ENCODE peak calls at places on chromosomes 1 and 21, in nine cellular contexts. Q is OCI-LY7, N is heart left ventricle, M is epithelial cell of esophagus, E is AG04450, T is AG10803, L is cardiac fibroblast, H is AG09319, W is uterus. I is an unnamed sample.

GRCh38 chr1:246219508-246220030 is 287.5 kb downstream of the SMYD3 start:
- DNase-seq in M (peak; percentile 12), W (no peak), Q (no peak), N (no peak), E (no peak), L (no peak), H (no peak), T (peak; percentile 21), I (no peak)

GRCh38 chr1:26280333-26281042 is 602 bp downstream of the SH3BGRL3 start:
- DNase-seq in H (no peak), M (peak; percentile 47), L (no peak), N (no peak), T (no peak), Q (no peak), W (peak; percentile 50), E (no peak), I (no peak)

GRCh38 chr1:74193908-74194307 is 4.1 kb downstream of the LRRIQ3 start:
- DNase-seq in M (peak; percentile 56), N (no peak), H (no peak), W (no peak), L (peak; percentile 17), Q (no peak), T (peak; percentile 36), E (peak; percentile 34), I (no peak)

GRCh38 chr21:37855568-37856391 is 60.5 kb downstream of the KCNJ6 start:
- DNase-seq in N (no peak), W (no peak), L (peak; percentile 50), Q (no peak), H (peak; percentile 29), E (peak; percentile 66), M (no peak), T (peak; percentile 96), I (no peak)

GRCh38 chr1:185376288-185376687 is 59.2 kb upstream of the IVNS1ABP start:
- DNase-seq in H (no peak), E (no peak), T (no peak), W (no peak), L (no peak), N (no peak), Q (no peak), M (no peak), I (no peak)

GRCh38 chr1:233364695-233365539 is 37.4 kb downstream of the MAP3K21 start:
- DNase-seq in Q (peak; percentile 12), N (no peak), W (no peak), L (peak; percentile 34), E (no peak), H (no peak), M (peak; percentile 30), T (peak; percentile 12), I (no peak)

GRCh38 chr1:9143250-9143649 is 14.3 kb upstream of the GPR157 start:
- DNase-seq in W (no peak), L (peak; percentile 76), M (peak; percentile 43), E (no peak), H (no peak), N (no peak), Q (no peak), T (peak; percentile 94), I (no peak)

GRCh38 chr1:148160421-148161251 is 8.6 kb upstream of the NBPF11 start:
- DNase-seq in L (no peak), M (no peak), W (no peak), Q (no peak), T (no peak), H (no peak), E (no peak), N (no peak), I (no peak)

GRCh38 chr1:115191691-115192090 is 102.4 kb upstream of the TSPAN2 start:
- DNase-seq in T (no peak), W (no peak), Q (no peak), N (no peak), L (no peak), E (no peak), H (no peak), M (no peak), I (no peak)

GRCh38 chr1:31659889-31660288 is 15.2 kb upstream of the PEF1 start:
- DNase-seq in E (no peak), Q (no peak), T (no peak), N (no peak), M (no peak), W (no peak), L (no peak), H (no peak), I (no peak)

GRCh38 chr1:2494323-2494693 is 18.2 kb downstream of the PLCH2 start:
- DNase-seq in E (no peak), M (peak; percentile 76), T (peak; percentile 59), N (no peak), L (peak; percentile 30), W (no peak), H (no peak), Q (peak; percentile 43), I (no peak)

GRCh38 chr1:64043328-64043727 is 160.1 kb upstream of the UBE2U start:
- DNase-seq in N (no peak), W (no peak), T (peak; percentile 19), H (no peak), M (no peak), L (peak; percentile 30), E (no peak), Q (no peak), I (no peak)

GRCh38 chr1:41724248-41724647 is 194.5 kb downstream of the HIVEP3 start:
- DNase-seq in T (no peak), E (no peak), W (no peak), N (no peak), H (no peak), M (no peak), L (peak; percentile 32), Q (no peak), I (no peak)

GRCh38 chr1:231630558-231631205 is 4.1 kb downstream of the DISC1 start:
- DNase-seq in L (no peak), N (no peak), W (no peak), H (no peak), T (peak; percentile 85), E (peak; percentile 42), Q (no peak), M (no peak), I (no peak)

GRCh38 chr21:19507682-19508260 is 1104.2 kb upstream of the TMPRSS15 start:
- DNase-seq in H (no peak), M (no peak), T (no peak), W (no peak), Q (peak; percentile 3), N (no peak), L (peak; percentile 2), E (no peak), I (no peak)

GRCh38 chr1:117932576-117932975 is 3.0 kb downstream of the WDR3 start:
- DNase-seq in T (no peak), E (no peak), M (peak; percentile 58), N (no peak), L (no peak), H (no peak), Q (no peak), W (no peak), I (no peak)

GRCh38 chr1:117930173-117930447 is 571 bp downstream of the WDR3 start:
- DNase-seq in W (no peak), L (peak; percentile 1), H (no peak), Q (peak; percentile 24), N (no peak), T (no peak), E (no peak), M (no peak), I (no peak)

GRCh38 chr1:117929340-117930172 is at the start of the genes GDAP2 and WDR3:
- DNase-seq in N (peak; percentile 96), E (peak; percentile 87), Q (peak; percentile 99), W (peak; percentile 95), L (peak; percentile 97), T (peak; percentile 96), M (peak; percentile 99), H (peak; percentile 85), I (peak; percentile 90)

GRCh38 chr1:117930484-117930883 is 945 bp downstream of the WDR3 start:
- DNase-seq in L (no peak), N (no peak), Q (no peak), H (no peak), W (no peak), E (no peak), M (no peak), T (no peak), I (no peak)

GRCh38 chr1:117928881-117929339 is 511 bp downstream of the GDAP2 start:
- DNase-seq in E (peak; percentile 13), L (peak; percentile 63), N (peak; percentile 74), W (peak; percentile 23), T (peak; percentile 56), M (peak; percentile 66), Q (peak; percentile 57), H (peak; percentile 12), I (peak; percentile 56)
- TF ChIP-seq CTCF in E (peak; percentile 26), L (peak; percentile 11), N (no peak), W (no peak), T (peak; percentile 50), M (no peak), Q (peak; percentile 44), H (peak; percentile 42), I (no peak)

GRCh38 chr1:227465256-227465655 is 98.1 kb upstream of the ZNF678 start:
- DNase-seq in H (no peak), T (no peak), E (no peak), W (no peak), M (no peak), N (no peak), Q (no peak), L (no peak), I (no peak)
- TF ChIP-seq CTCF in H (no peak), T (no peak), E (no peak), W (no peak), M (no peak), N (no peak), Q (no peak), L (no peak), I (no peak)

DNA sequence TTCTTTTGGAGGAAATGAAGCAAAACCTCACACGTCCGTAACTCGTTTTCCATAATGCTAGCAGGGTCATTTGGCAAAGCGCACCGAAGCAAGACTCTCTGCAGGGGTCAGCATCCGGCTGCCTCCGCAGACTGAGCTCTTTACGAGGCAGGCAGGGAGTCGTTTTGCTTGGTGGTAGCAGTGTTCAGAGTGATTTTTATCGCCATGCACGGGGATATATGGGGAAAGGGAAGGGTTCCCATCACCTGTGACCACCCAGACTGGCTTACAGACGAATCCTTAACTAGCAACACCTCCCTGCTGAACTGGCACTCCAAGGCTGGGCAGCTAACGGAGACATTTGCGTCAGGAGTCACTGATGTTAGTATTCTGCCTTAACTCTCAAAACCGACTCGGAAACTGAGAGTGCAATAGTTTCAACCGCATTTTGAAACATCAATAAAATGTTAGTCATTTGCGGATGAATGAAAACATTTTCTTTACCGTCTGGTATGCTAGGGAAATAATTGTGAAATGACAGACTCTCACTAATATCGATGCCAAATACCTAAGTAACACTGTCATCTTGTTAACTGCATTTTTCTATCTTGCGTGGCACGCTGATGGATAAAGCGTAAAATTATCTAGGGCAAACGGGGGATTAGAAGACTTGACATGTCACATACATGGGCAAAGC is 2.2 kb upstream of the NEGR1 start:
- DNase-seq in N (peak; percentile 60), M (peak; percentile 91), E (peak; percentile 80), T (peak; percentile 98), W (peak; percentile 32), L (peak; percentile 77), Q (no peak), H (peak; percentile 62), I (no peak)
- TF ChIP-seq CTCF in N (no peak), M (no peak), E (peak; percentile 26), T (peak; percentile 28), W (no peak), L (no peak), Q (no peak), H (peak; percentile 22), I (no peak)

DNA sequence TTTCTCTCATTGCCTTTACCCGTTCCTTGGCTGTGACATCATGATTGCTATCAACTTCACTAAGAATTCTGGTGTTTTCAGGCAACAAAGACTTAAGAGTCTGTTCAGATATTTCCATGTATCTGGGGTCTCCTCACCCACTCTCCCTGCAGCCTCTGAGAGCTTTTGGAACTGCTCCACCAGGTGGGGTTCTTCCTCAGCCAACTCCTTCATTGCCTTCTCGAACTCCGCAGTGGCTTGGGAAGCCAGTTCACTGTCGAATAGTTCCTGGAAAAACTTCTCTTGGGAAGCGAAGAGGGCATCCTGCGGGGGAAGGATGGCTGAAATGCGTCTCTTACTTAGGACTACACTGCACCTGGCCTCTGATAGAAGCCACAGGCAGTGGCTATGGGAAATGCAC is 2.1 kb downstream of the PEX19 start:
- DNase-seq in H (no peak), T (no peak), L (no peak), Q (no peak), M (no peak), W (no peak), N (no peak), E (no peak), I (no peak)
- TF ChIP-seq CTCF in H (no peak), T (no peak), L (no peak), Q (peak; percentile 43), M (no peak), W (no peak), N (no peak), E (no peak), I (no peak)